ENCODE peak calls at places on chromosome 7, in nine cellular contexts. R, M, D, O, L, E, W, A and S are unnamed samples. For H3K4me1, the result is how much of the 10 kb centered on the place peaks cover.

GRCh38 chr7:149471289-149471953 is 10.6 kb upstream of the ZNF777 start:
- DNase-seq in E (no peak), L (no peak), W (no peak), R (no peak), M (no peak), A (no peak), D (no peak), O (no peak), S (no peak)

GRCh38 chr7:105149827-105150226 is 135.8 kb downstream of the KMT2E start:
- DNase-seq in O (no peak), L (no peak), A (no peak), E (no peak), R (no peak), D (peak), M (no peak), W (no peak), S (no peak)

GRCh38 chr7:87561102-87561501 is 39.6 kb downstream of the ABCB1 start:
- DNase-seq in D (no peak), O (no peak), R (no peak), E (no peak), M (no peak), W (no peak), L (no peak), A (no peak), S (no peak)

GRCh38 chr7:23445326-23445725 is 25.0 kb downstream of the IGF2BP3 start:
- DNase-seq in O (no peak), M (no peak), A (no peak), W (no peak), E (no peak), R (no peak), D (no peak), L (no peak), S (no peak)

GRCh38 chr7:42236266-42237161 is 495 bp downstream of the GLI3 start:
- DNase-seq in M (peak), D (peak), O (peak), R (peak), L (peak), E (peak), W (peak), A (no peak), S (peak)

GRCh38 chr7:99258501-99258900 is 14.1 kb upstream of the MYH16 start:
- DNase-seq in E (no peak), D (no peak), L (no peak), W (no peak), A (no peak), M (no peak), R (no peak), O (no peak), S (no peak)

GRCh38 chr7:130667593-130668257 is 823 bp downstream of the COPG2 start:
- DNase-seq in R (no peak), O (no peak), D (peak), L (no peak), A (no peak), M (no peak), W (peak), E (no peak), S (no peak)

GRCh38 chr7:82859106-82859850 is 303.4 kb downstream of the PCLO start:
- DNase-seq in L (no peak), O (no peak), E (no peak), R (no peak), D (peak), A (no peak), W (no peak), M (no peak), S (no peak)

GRCh38 chr7:75946207-75946855 is 31.4 kb downstream of the POR start:
- DNase-seq in E (no peak), D (no peak), O (no peak), R (no peak), A (no peak), M (no peak), L (no peak), W (no peak), S (peak)

GRCh38 chr7:114916261-114916892 is 5.5 kb upstream of the MDFIC start:
- DNase-seq in E (no peak), O (no peak), L (no peak), A (no peak), D (no peak), R (no peak), M (no peak), W (peak), S (no peak)

GRCh38 chr7:157565981-157566630 is 229.3 kb downstream of the DNAJB6 start:
- DNase-seq in O (peak), E (no peak), D (no peak), L (no peak), R (no peak), A (no peak), W (no peak), M (no peak), S (no peak)

GRCh38 chr7:129559564-129559963 is 52.0 kb upstream of the NRF1 start:
- DNase-seq in L (no peak), R (no peak), W (no peak), A (no peak), E (no peak), O (no peak), D (no peak), M (no peak), S (no peak)

GRCh38 chr7:22992874-22993840 is 20.8 kb downstream of the HYCC1 start:
- DNase-seq in E (no peak), A (no peak), D (peak), W (peak), M (no peak), R (no peak), L (no peak), O (no peak), S (no peak)

GRCh38 chr7:4683884-4684565 is 1.9 kb downstream of the FOXK1 start:
- DNase-seq in M (peak), R (peak), O (no peak), D (peak), A (peak), L (peak), W (peak), E (no peak), S (peak)

GRCh38 chr7:4682621-4683042 is 537 bp downstream of the FOXK1 start:
- DNase-seq in L (peak), O (no peak), M (peak), W (peak), A (peak), R (peak), D (peak), E (no peak), S (peak)

GRCh38 chr7:4681922-4682620 is at the start of gene FOXK1:
- DNase-seq in W (peak), E (no peak), L (peak), A (peak), O (peak), R (peak), M (peak), D (peak), S (peak)

GRCh38 chr7:4683043-4683883 is 1.2 kb downstream of the FOXK1 start:
- DNase-seq in A (no peak), O (no peak), L (peak), M (peak), R (no peak), E (no peak), D (no peak), W (peak), S (peak)

GRCh38 chr7:4684826-4685225 is 2.7 kb downstream of the FOXK1 start:
- DNase-seq in W (no peak), L (no peak), A (no peak), M (no peak), O (no peak), E (no peak), D (no peak), R (no peak), S (no peak)
- H3K4me1 ChIP-seq in W (half or more), L (under half), A (half or more), M (under half), O (under half), E (half or more), D (under half), R (under half), S (under half)

GRCh38 chr7:7114575-7115291 is 67.6 kb upstream of the C1GALT1 start:
- DNase-seq in R (no peak), L (no peak), D (no peak), O (no peak), A (no peak), E (no peak), M (peak), W (no peak), S (no peak)
- H3K4me1 ChIP-seq in R (under half), L (under half), D (under half), O (under half), A (under half), E (under half), M (half or more), W (under half), S (under half)

DNA sequence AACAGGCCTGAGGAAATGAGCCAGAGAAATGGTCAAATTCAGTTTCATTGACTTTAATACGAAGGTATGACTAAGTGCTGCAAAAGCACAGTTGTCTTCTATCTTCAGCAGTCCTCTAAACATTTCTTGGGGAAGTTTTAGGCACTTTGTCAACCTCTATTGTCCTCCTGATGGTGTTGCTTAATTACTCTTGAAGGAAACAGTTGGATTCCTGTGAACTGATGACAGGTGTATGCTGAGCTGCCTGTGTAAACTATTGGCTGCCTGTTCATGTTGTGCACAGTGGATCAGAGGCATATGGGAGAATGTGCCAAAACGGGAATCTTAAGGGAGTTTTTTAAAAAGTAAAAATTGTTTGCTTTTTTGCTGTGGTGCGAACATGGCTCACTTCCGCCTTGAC is 221.0 kb downstream of the AUTS2 start:
- DNase-seq in L (no peak), O (peak), W (no peak), A (no peak), M (no peak), R (no peak), D (no peak), E (no peak), S (no peak)
- H3K4me1 ChIP-seq in L (under half), O (under half), W (under half), A (under half), M (under half), R (under half), D (under half), E (under half), S (under half)

GRCh38 chr7:47093254-47093798 is 488.6 kb downstream of the TNS3 start:
- DNase-seq in A (no peak), W (no peak), O (no peak), D (peak), R (no peak), L (no peak), E (no peak), M (no peak), S (no peak)
- H3K4me1 ChIP-seq in A (under half), W (under half), O (under half), D (under half), R (under half), L (under half), E (under half), M (under half), S (under half)

DNA sequence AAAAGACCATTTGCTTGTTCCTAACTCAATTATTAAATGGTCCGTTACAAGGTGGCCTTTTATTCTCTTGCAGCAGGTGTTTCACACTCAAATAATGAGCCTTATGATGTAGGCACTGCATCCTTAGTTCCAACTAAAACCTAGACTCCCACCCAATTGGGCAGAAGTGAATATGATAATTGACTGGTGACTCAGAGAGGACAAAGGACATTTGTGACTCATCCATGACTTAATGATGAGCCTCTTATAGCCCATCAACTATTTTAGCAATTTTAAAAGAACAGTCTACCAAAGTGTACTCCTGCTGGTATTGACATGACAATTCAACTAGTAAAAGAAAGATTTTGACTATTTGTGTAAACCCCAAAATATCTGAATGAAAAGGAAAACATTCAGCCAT is 1027.8 kb upstream of the PHF14 start:
- DNase-seq in R (no peak), M (no peak), E (no peak), A (no peak), W (no peak), L (no peak), O (no peak), D (peak), S (no peak)
- H3K4me1 ChIP-seq in R (under half), M (under half), E (under half), A (under half), W (under half), L (under half), O (under half), D (under half), S (under half)

DNA sequence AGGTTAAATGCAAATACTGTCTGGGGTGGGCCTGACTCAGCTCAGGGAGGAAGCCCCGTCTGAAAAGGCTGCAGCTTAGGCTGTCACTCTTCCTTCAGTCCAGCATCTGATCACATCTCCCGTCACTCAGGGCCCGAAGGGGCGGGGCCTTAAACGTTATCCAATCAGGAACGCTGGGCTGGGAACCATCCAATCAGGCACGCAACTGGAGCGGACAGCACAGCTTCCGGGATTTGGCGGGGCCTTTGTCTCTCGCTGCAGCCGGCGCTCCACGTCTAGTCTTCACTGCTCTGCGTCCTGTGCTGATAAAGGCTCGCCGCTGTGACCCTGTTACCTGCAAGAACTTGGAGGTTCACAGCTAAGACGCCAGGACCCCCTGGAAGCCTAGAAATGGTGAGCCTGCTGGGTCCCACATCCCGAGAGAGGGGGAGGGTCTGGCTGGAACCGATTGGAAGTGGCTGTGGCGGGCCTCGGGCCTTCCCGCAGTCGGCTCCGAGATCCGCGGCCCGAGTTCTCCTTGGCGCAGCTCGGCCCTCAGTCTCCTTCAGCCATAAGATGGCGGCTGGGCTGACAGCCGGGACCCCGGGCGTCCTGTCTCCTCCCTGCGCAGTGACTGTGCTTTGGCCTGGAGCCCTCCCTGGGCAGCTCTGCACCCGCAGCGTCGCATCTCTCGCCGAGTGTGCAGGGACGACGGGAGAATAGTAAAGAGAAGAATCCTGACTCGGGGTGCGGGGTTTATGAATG is at the start of gene ZNF92:
- DNase-seq in E (peak), M (peak), O (peak), W (peak), D (peak), L (peak), A (peak), R (peak), S (peak)
- H3K4me1 ChIP-seq in E (under half), M (under half), O (under half), W (under half), D (under half), L (under half), A (under half), R (under half), S (under half)

DNA sequence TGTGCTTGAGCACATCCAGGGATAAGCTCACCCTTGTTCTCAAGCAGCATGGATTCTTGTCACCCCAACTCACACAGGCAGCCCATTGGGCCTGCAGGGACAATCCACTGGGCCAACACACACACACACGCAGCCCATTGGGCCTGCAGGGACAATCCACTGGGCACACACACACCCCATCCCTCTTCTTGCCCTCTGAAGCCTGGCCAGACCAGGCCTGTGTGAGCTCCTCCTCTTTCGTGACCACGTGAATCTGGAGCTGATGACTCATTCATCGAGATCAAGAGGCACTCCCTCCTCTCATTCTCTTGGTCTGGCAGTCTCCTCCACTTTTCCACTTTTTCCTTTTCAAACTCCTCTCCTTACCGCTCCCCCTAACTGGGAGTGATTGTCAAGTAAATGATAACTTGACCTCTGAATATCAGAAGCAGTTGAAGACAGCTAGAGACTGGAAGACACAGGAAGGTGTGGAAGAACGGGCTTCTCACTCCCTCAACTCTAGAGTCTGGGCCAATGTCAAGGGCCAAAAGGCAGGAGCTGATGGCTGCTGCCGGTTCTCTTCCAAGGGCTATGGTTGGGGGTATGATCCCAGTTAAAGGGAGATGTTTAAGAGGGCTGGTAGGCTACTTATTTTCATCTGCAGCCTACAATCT is 89.7 kb downstream of the HIPK2 start:
- DNase-seq in R (peak), M (no peak), L (no peak), D (peak), W (no peak), A (no peak), E (no peak), O (no peak), S (no peak)
- H3K4me1 ChIP-seq in R (under half), M (under half), L (under half), D (under half), W (under half), A (under half), E (under half), O (under half), S (under half)

DNA sequence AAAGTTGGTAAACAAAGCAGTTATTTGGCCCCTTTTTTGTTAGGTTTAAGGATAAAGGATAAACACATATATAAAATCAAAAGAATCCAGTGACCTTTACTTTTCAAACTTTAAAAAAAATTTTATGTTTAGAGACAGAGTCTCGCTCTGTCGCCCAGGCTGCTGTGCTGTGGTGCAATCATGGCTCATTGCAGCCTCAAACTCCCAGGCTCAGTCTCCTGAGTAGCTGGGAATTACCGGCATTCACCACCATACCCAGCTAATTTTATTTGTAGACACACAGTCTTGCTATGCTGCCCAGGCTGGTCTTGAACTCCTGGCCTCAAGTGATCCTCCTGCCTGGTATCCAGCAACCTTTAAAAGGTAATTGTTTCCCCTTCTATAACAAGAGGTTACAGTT is 31.3 kb downstream of the GNA12 start:
- DNase-seq in D (no peak), E (no peak), A (no peak), L (no peak), R (peak), O (no peak), M (no peak), W (no peak), S (no peak)
- H3K4me1 ChIP-seq in D (under half), E (under half), A (under half), L (under half), R (under half), O (under half), M (under half), W (under half), S (under half)